ENCODE peak calls at places on chromosomes 4 and X, in seven cellular contexts. One of them, this sample, is unnamed.

GRCh38 chr4:133150643-133151300 is 1.7 kb downstream of the PCDH10 start:
- DNase-seq in frontal cortex: peak
- DNase-seq in AML-193: no peak
- DNase-seq in GM04504: no peak
- DNase-seq in GM20000: peak
- DNase-seq in NCI-H510A treated with DMSO at 0.1 percent for 48 hours: peak
- DNase-seq in NCI-H1092 treated with DMSO at 0.1 percent for 48 hours: no peak
- DNase-seq in this sample: no peak

GRCh38 chr4:38902695-38903094 is 35.1 kb downstream of the FAM114A1 start:
- DNase-seq in frontal cortex: peak
- DNase-seq in AML-193: peak
- DNase-seq in GM04504: no peak
- DNase-seq in GM20000: peak
- DNase-seq in NCI-H510A treated with DMSO at 0.1 percent for 48 hours: peak
- DNase-seq in NCI-H1092 treated with DMSO at 0.1 percent for 48 hours: peak
- DNase-seq in this sample: peak

GRCh38 chrX:16836371-16836770 is 33.8 kb downstream of the RBBP7 start:
- DNase-seq in frontal cortex: no peak
- DNase-seq in AML-193: no peak
- DNase-seq in GM04504: no peak
- DNase-seq in GM20000: no peak
- DNase-seq in NCI-H510A treated with DMSO at 0.1 percent for 48 hours: peak
- DNase-seq in NCI-H1092 treated with DMSO at 0.1 percent for 48 hours: no peak
- DNase-seq in this sample: peak

GRCh38 chr4:41111796-41112195 is 102.5 kb downstream of the APBB2 start:
- DNase-seq in frontal cortex: no peak
- DNase-seq in AML-193: no peak
- DNase-seq in GM04504: no peak
- DNase-seq in GM20000: no peak
- DNase-seq in NCI-H510A treated with DMSO at 0.1 percent for 48 hours: no peak
- DNase-seq in NCI-H1092 treated with DMSO at 0.1 percent for 48 hours: no peak
- DNase-seq in this sample: no peak

GRCh38 chrX:45851434-45851991 is 650.8 kb upstream of the DIPK2B start:
- DNase-seq in frontal cortex: peak
- DNase-seq in AML-193: no peak
- DNase-seq in GM04504: no peak
- DNase-seq in GM20000: peak
- DNase-seq in NCI-H510A treated with DMSO at 0.1 percent for 48 hours: peak
- DNase-seq in NCI-H1092 treated with DMSO at 0.1 percent for 48 hours: peak
- DNase-seq in this sample: peak

GRCh38 chr4:109091754-109092409 is 210.6 kb downstream of the COL25A1 start:
- DNase-seq in frontal cortex: no peak
- DNase-seq in AML-193: no peak
- DNase-seq in GM04504: no peak
- DNase-seq in GM20000: no peak
- DNase-seq in NCI-H510A treated with DMSO at 0.1 percent for 48 hours: no peak
- DNase-seq in NCI-H1092 treated with DMSO at 0.1 percent for 48 hours: no peak
- DNase-seq in this sample: no peak

GRCh38 chr4:142248946-142249345 is 597.2 kb downstream of the INPP4B start:
- DNase-seq in frontal cortex: no peak
- DNase-seq in AML-193: no peak
- DNase-seq in GM04504: peak
- DNase-seq in GM20000: no peak
- DNase-seq in NCI-H510A treated with DMSO at 0.1 percent for 48 hours: no peak
- DNase-seq in NCI-H1092 treated with DMSO at 0.1 percent for 48 hours: no peak
- DNase-seq in this sample: peak

GRCh38 chrX:23332101-23332887 is 2.4 kb upstream of the PTCHD1 start:
- DNase-seq in frontal cortex: no peak
- DNase-seq in AML-193: no peak
- DNase-seq in GM04504: no peak
- DNase-seq in GM20000: no peak
- DNase-seq in NCI-H510A treated with DMSO at 0.1 percent for 48 hours: no peak
- DNase-seq in NCI-H1092 treated with DMSO at 0.1 percent for 48 hours: peak
- DNase-seq in this sample: no peak

GRCh38 chr4:184385705-184386141 is 88.6 kb downstream of the IRF2 start:
- DNase-seq in frontal cortex: no peak
- DNase-seq in AML-193: no peak
- DNase-seq in GM04504: no peak
- DNase-seq in GM20000: no peak
- DNase-seq in NCI-H510A treated with DMSO at 0.1 percent for 48 hours: no peak
- DNase-seq in NCI-H1092 treated with DMSO at 0.1 percent for 48 hours: no peak
- DNase-seq in this sample: no peak

GRCh38 chr4:73653695-73654106 is 33.5 kb upstream of the RASSF6 start:
- DNase-seq in frontal cortex: peak
- DNase-seq in AML-193: peak
- DNase-seq in GM04504: peak
- DNase-seq in GM20000: peak
- DNase-seq in NCI-H510A treated with DMSO at 0.1 percent for 48 hours: peak
- DNase-seq in NCI-H1092 treated with DMSO at 0.1 percent for 48 hours: peak
- DNase-seq in this sample: peak

GRCh38 chr4:8081621-8082516 is 76.7 kb downstream of the ABLIM2 start:
- DNase-seq in frontal cortex: no peak
- DNase-seq in AML-193: no peak
- DNase-seq in GM04504: no peak
- DNase-seq in GM20000: no peak
- DNase-seq in NCI-H510A treated with DMSO at 0.1 percent for 48 hours: no peak
- DNase-seq in NCI-H1092 treated with DMSO at 0.1 percent for 48 hours: no peak
- DNase-seq in this sample: no peak

GRCh38 chr4:2962614-2963184 is 507 bp downstream of the NOP14 start:
- DNase-seq in frontal cortex: peak
- DNase-seq in AML-193: peak
- DNase-seq in GM04504: no peak
- DNase-seq in GM20000: no peak
- DNase-seq in NCI-H510A treated with DMSO at 0.1 percent for 48 hours: no peak
- DNase-seq in NCI-H1092 treated with DMSO at 0.1 percent for 48 hours: peak
- DNase-seq in this sample: peak

GRCh38 chr4:185787926-185788679 is 23.9 kb downstream of the SORBS2 start:
- DNase-seq in frontal cortex: no peak
- DNase-seq in AML-193: no peak
- DNase-seq in GM04504: no peak
- DNase-seq in GM20000: no peak
- DNase-seq in NCI-H510A treated with DMSO at 0.1 percent for 48 hours: peak
- DNase-seq in NCI-H1092 treated with DMSO at 0.1 percent for 48 hours: peak
- DNase-seq in this sample: no peak

GRCh38 chrX:106952988-106953387 is 32.8 kb downstream of the CLDN2 start:
- DNase-seq in frontal cortex: no peak
- DNase-seq in AML-193: peak
- DNase-seq in GM04504: no peak
- DNase-seq in GM20000: no peak
- DNase-seq in NCI-H510A treated with DMSO at 0.1 percent for 48 hours: no peak
- DNase-seq in NCI-H1092 treated with DMSO at 0.1 percent for 48 hours: no peak
- DNase-seq in this sample: peak

GRCh38 chrX:141642979-141643378 is 53.5 kb downstream of the SPANXA2 start:
- DNase-seq in frontal cortex: no peak
- DNase-seq in AML-193: no peak
- DNase-seq in GM04504: no peak
- DNase-seq in GM20000: no peak
- DNase-seq in NCI-H510A treated with DMSO at 0.1 percent for 48 hours: no peak
- DNase-seq in NCI-H1092 treated with DMSO at 0.1 percent for 48 hours: no peak
- DNase-seq in this sample: peak

GRCh38 chrX:13690836-13691235 is 1.9 kb downstream of the RAB9A start:
- DNase-seq in frontal cortex: no peak
- DNase-seq in AML-193: no peak
- DNase-seq in GM04504: no peak
- DNase-seq in GM20000: no peak
- DNase-seq in NCI-H510A treated with DMSO at 0.1 percent for 48 hours: no peak
- DNase-seq in NCI-H1092 treated with DMSO at 0.1 percent for 48 hours: no peak
- DNase-seq in this sample: no peak

GRCh38 chr4:177308125-177308524 is 1.5 kb upstream of the NEIL3 start:
- DNase-seq in frontal cortex: no peak
- DNase-seq in AML-193: peak
- DNase-seq in GM04504: peak
- DNase-seq in GM20000: no peak
- DNase-seq in NCI-H510A treated with DMSO at 0.1 percent for 48 hours: no peak
- DNase-seq in NCI-H1092 treated with DMSO at 0.1 percent for 48 hours: no peak
- DNase-seq in this sample: peak

GRCh38 chr4:32840461-32841189 is 2120.5 kb downstream of the PCDH7 start:
- DNase-seq in frontal cortex: no peak
- DNase-seq in AML-193: no peak
- DNase-seq in GM04504: no peak
- DNase-seq in GM20000: no peak
- DNase-seq in NCI-H510A treated with DMSO at 0.1 percent for 48 hours: no peak
- DNase-seq in NCI-H1092 treated with DMSO at 0.1 percent for 48 hours: no peak
- DNase-seq in this sample: no peak

GRCh38 chr4:156388826-156389225 is 435.2 kb upstream of the CTSO start:
- DNase-seq in frontal cortex: no peak
- DNase-seq in AML-193: no peak
- DNase-seq in GM04504: peak
- DNase-seq in GM20000: no peak
- DNase-seq in NCI-H510A treated with DMSO at 0.1 percent for 48 hours: no peak
- DNase-seq in NCI-H1092 treated with DMSO at 0.1 percent for 48 hours: no peak
- DNase-seq in this sample: peak

GRCh38 chr4:156378053-156378665 is 424.5 kb upstream of the CTSO start:
- DNase-seq in frontal cortex: no peak
- DNase-seq in AML-193: peak
- DNase-seq in GM04504: no peak
- DNase-seq in GM20000: peak
- DNase-seq in NCI-H510A treated with DMSO at 0.1 percent for 48 hours: no peak
- DNase-seq in NCI-H1092 treated with DMSO at 0.1 percent for 48 hours: peak
- DNase-seq in this sample: peak

GRCh38 chr4:1008840-1009646 is 2.4 kb upstream of the FGFRL1 start:
- DNase-seq in frontal cortex: no peak
- DNase-seq in AML-193: peak
- DNase-seq in GM04504: no peak
- DNase-seq in GM20000: no peak
- DNase-seq in NCI-H510A treated with DMSO at 0.1 percent for 48 hours: no peak
- DNase-seq in NCI-H1092 treated with DMSO at 0.1 percent for 48 hours: no peak
- DNase-seq in this sample: no peak

GRCh38 chr4:137621056-137621455 is 88.8 kb upstream of the PCDH18 start:
- DNase-seq in frontal cortex: no peak
- DNase-seq in AML-193: no peak
- DNase-seq in GM04504: no peak
- DNase-seq in GM20000: no peak
- DNase-seq in NCI-H510A treated with DMSO at 0.1 percent for 48 hours: peak
- DNase-seq in NCI-H1092 treated with DMSO at 0.1 percent for 48 hours: peak
- DNase-seq in this sample: no peak

GRCh38 chr4:126269106-126269505 is 954.4 kb downstream of the FAT4 start:
- DNase-seq in frontal cortex: no peak
- DNase-seq in AML-193: no peak
- DNase-seq in GM04504: no peak
- DNase-seq in GM20000: no peak
- DNase-seq in NCI-H510A treated with DMSO at 0.1 percent for 48 hours: no peak
- DNase-seq in NCI-H1092 treated with DMSO at 0.1 percent for 48 hours: no peak
- DNase-seq in this sample: no peak

GRCh38 chrX:48059296-48059639 is 12.2 kb downstream of the ZNF630 start:
- DNase-seq in frontal cortex: no peak
- DNase-seq in AML-193: no peak
- DNase-seq in GM04504: no peak
- DNase-seq in GM20000: no peak
- DNase-seq in NCI-H510A treated with DMSO at 0.1 percent for 48 hours: no peak
- DNase-seq in NCI-H1092 treated with DMSO at 0.1 percent for 48 hours: no peak
- DNase-seq in this sample: no peak

GRCh38 chr4:3787489-3788365 is 21.5 kb downstream of the ADRA2C start:
- DNase-seq in frontal cortex: no peak
- DNase-seq in AML-193: no peak
- DNase-seq in GM04504: no peak
- DNase-seq in GM20000: no peak
- DNase-seq in NCI-H510A treated with DMSO at 0.1 percent for 48 hours: no peak
- DNase-seq in NCI-H1092 treated with DMSO at 0.1 percent for 48 hours: no peak
- DNase-seq in this sample: no peak

GRCh38 chr4:42150653-42151567 is 1.5 kb downstream of the BEND4 start:
- DNase-seq in frontal cortex: no peak
- DNase-seq in AML-193: no peak
- DNase-seq in GM04504: no peak
- DNase-seq in GM20000: peak
- DNase-seq in NCI-H510A treated with DMSO at 0.1 percent for 48 hours: no peak
- DNase-seq in NCI-H1092 treated with DMSO at 0.1 percent for 48 hours: peak
- DNase-seq in this sample: no peak

GRCh38 chr4:70583952-70584834 is 7.9 kb upstream of the AMBN start:
- DNase-seq in frontal cortex: no peak
- DNase-seq in AML-193: no peak
- DNase-seq in GM04504: no peak
- DNase-seq in GM20000: no peak
- DNase-seq in NCI-H510A treated with DMSO at 0.1 percent for 48 hours: peak
- DNase-seq in NCI-H1092 treated with DMSO at 0.1 percent for 48 hours: peak
- DNase-seq in this sample: no peak

GRCh38 chr4:69058410-69059059 is 37.7 kb upstream of the UGT2B7 start:
- DNase-seq in frontal cortex: no peak
- DNase-seq in AML-193: no peak
- DNase-seq in GM04504: no peak
- DNase-seq in GM20000: no peak
- DNase-seq in NCI-H510A treated with DMSO at 0.1 percent for 48 hours: no peak
- DNase-seq in NCI-H1092 treated with DMSO at 0.1 percent for 48 hours: no peak
- DNase-seq in this sample: no peak

GRCh38 chr4:37685211-37685725 is 908 bp downstream of the RELL1 start:
- DNase-seq in frontal cortex: no peak
- DNase-seq in AML-193: peak
- DNase-seq in GM04504: peak
- DNase-seq in GM20000: no peak
- DNase-seq in NCI-H510A treated with DMSO at 0.1 percent for 48 hours: no peak
- DNase-seq in NCI-H1092 treated with DMSO at 0.1 percent for 48 hours: no peak
- DNase-seq in this sample: peak

GRCh38 chrX:116173006-116173405 is 2.5 kb downstream of the AGTR2 start:
- DNase-seq in frontal cortex: no peak
- DNase-seq in AML-193: no peak
- DNase-seq in GM04504: no peak
- DNase-seq in GM20000: no peak
- DNase-seq in NCI-H510A treated with DMSO at 0.1 percent for 48 hours: no peak
- DNase-seq in NCI-H1092 treated with DMSO at 0.1 percent for 48 hours: no peak
- DNase-seq in this sample: no peak

GRCh38 chr4:30920043-30920442 is 199.9 kb downstream of the PCDH7 start:
- DNase-seq in frontal cortex: no peak
- DNase-seq in AML-193: no peak
- DNase-seq in GM04504: no peak
- DNase-seq in GM20000: no peak
- DNase-seq in NCI-H510A treated with DMSO at 0.1 percent for 48 hours: no peak
- DNase-seq in NCI-H1092 treated with DMSO at 0.1 percent for 48 hours: no peak
- DNase-seq in this sample: no peak

This sample was measured in RPMI7951.